ENCODE peak calls at places on chromosomes 12 and 14, in four cellular contexts. A is body of pancreas, F is breast epithelium, U is heart left ventricle. R is an unnamed sample.

GRCh38 chr14:36294543-36294942 is 25.9 kb downstream of the MBIP start:
- DNase-seq in A (no peak), U (no peak), F (no peak), R (no peak)

GRCh38 chr12:65960820-65961691 is 136.8 kb downstream of the HMGA2 start:
- DNase-seq in U (no peak), F (no peak), A (no peak), R (no peak)

GRCh38 chr14:61337893-61338292 is 16.5 kb downstream of the PRKCH start:
- DNase-seq in F (no peak), A (no peak), U (no peak), R (no peak)

GRCh38 chr14:59020382-59020781 is 168.1 kb upstream of the DAAM1 start:
- DNase-seq in A (no peak), F (no peak), U (no peak), R (no peak)

GRCh38 chr14:34465069-34465859 is 3.2 kb upstream of the SPTSSA start:
- DNase-seq in U (no peak), F (peak), A (no peak), R (no peak)

GRCh38 chr14:103861413-103862392 is 14.3 kb upstream of the PPP1R13B start:
- DNase-seq in U (no peak), F (no peak), A (no peak), R (no peak)

GRCh38 chr14:103194256-103195045 is 71.2 kb downstream of the TNFAIP2 start:
- DNase-seq in F (no peak), U (no peak), A (no peak), R (no peak)

GRCh38 chr14:88463318-88463717 is 77.9 kb downstream of the SPATA7 start:
- DNase-seq in A (no peak), F (no peak), U (no peak), R (no peak)

GRCh38 chr14:101737414-101738367 is 23.8 kb upstream of the PPP2R5C start:
- DNase-seq in U (no peak), F (no peak), A (no peak), R (no peak)

GRCh38 chr12:13896063-13896626 is 85.3 kb downstream of the GRIN2B start:
- DNase-seq in U (no peak), F (no peak), A (no peak), R (no peak)

GRCh38 chr12:92028039-92028709 is 117.5 kb downstream of the BTG1 start:
- DNase-seq in A (no peak), U (no peak), F (no peak), R (no peak)

DNA sequence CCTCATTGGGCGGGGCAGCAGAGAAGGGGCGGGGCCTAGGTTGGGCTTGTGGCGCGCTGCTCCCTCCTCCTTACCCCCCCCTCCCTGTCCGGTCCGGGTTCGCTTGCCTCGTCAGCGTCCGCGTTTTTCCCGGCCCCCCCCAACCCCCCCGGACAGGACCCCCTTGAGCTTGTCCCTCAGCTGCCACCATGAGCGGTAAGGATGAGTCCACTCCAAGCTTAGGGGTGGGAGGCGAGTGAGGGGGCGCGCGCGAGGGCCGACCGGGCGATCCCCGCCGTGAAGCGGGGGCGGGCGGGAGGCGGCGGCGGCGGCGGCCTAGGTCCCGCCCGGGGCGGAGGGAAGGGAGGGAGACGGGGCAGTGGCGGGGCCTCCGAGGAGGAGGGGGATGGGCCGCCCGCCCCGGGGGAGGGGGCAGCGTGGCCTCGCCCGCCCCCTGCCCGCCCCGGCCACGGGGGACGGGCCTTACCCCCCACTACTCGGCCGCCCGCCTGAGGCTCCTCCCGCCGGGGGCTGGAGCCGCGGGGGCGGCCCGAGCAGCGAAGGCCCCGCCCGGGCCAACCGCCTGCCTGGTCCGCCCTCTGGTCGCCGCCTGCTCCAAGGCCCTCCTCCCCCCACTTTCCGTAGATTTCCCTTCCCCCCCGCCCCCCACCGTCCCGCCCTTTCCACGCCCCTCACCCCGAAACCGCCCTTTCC is at the start of gene SP1:
- DNase-seq in U (peak), F (peak), A (peak), R (peak)
- TF ChIP-seq POLR2A in U (no peak), F (peak), A (no peak), R (no peak)

DNA sequence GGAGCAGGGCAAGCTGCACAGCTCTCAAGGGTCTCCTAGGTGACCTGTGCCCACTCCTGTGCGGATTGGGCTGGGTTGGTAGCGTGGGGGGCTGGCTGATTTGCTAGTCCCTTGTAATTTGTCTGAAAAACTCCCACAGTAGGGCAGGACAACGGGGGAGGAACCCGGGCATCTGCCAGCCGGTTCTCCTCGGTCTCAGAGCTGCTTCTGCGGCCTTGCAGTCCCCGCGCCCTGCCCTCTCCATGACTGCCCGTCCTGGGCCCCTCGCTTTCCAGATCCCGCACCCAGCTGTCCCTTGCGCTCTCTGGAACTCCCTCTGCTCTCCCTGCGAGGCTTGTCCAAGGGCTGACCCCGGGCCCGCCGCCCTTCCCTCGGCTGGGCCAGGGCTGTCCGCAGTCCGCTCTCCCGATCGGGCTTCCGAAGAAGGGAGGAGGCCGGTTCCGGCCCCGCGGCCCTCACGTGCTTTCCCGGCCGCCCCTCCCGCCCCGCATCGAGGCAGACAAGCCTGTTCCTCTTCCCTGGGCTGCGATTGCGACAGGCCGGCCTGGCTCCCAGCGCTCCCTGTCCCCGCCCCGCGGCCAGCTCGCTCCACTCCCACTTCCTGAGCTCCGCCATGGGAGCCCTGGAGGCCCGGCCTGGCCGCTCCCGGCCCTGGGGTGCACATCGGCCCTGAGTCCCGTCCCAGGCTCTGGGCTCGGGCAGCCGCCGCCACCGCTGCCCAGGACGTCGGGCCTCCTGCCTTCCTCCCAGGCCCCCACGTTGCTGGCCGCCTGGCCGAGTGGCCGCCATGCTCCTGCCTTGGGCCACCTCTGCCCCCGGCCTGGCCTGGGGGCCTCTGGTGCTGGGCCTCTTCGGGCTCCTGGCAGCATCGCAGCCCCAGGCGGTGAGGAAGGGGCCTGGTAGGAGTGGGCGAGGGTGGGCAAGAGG is at the start of gene LTBR:
- DNase-seq in U (peak), A (peak), F (peak), R (peak)
- TF ChIP-seq POLR2A in U (no peak), A (peak), F (peak), R (no peak)

GRCh38 chr12:104306943-104307654 is 3.6 kb downstream of the EID3 start:
- DNase-seq in A (no peak), F (no peak), U (no peak), R (no peak)
- TF ChIP-seq POLR2A in A (no peak), F (no peak), U (no peak), R (no peak)

GRCh38 chr12:96256672-96257361 is 62.6 kb downstream of the ELK3 start:
- DNase-seq in F (no peak), U (no peak), A (no peak), R (no peak)
- TF ChIP-seq POLR2A in F (no peak), U (no peak), A (no peak), R (no peak)

GRCh38 chr12:62934799-62935674 is at the start of gene PPM1H:
- DNase-seq in U (peak), A (peak), F (peak), R (peak)
- TF ChIP-seq POLR2A in U (no peak), A (peak), F (no peak), R (no peak)

DNA sequence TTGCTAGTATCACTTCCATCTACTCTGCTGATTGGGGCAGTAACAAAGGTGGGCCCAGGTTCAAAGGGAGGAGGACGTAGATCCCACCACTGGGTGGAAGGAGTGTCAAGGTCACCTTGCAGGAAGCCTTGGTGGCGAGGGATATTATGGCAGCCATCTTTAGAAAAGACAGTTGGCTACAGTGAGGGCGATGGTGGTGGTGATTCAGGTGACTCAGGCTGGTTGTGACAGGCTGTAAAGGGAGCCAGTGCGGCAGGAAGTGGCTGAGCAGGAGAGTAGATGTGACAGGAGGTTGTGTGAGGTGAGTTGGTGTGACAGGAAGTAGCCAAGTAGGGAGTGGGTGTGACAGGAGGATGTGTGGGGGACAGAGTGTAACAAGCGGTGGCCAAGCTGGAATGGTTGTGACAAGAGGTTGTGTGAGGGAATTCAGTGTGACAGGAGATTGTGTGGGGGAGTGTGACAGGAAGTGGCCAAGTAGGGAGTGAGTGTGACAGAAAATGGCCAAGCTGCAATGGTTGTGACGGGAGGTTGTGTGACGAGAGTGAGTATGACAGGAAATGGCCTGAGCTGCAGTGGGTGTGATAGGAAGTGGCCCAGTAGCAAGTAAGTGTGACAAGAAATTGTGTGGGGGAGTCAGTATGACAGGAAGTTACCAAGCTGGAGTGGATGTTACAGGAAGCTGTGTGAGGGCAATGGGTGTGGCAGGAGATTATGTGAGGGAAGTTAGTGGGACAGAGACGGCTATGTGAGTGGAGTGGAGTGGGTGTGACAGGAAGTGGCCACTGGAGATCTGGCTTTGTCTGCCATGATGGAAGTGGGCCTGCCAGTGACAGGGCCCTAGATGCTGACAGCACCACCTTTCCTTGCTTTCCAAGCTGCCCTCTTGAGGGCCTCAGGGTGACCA is 136.5 kb upstream of the MYL2 start:
- DNase-seq in A (no peak), U (no peak), F (no peak), R (no peak)
- TF ChIP-seq POLR2A in A (no peak), U (no peak), F (no peak), R (no peak)

GRCh38 chr12:56635539-56636117 is 5.5 kb upstream of the BAZ2A start:
- DNase-seq in A (no peak), F (no peak), U (no peak), R (no peak)

GRCh38 chr12:56637621-56638020 is 7.5 kb upstream of the BAZ2A start:
- DNase-seq in U (no peak), A (no peak), F (no peak), R (no peak)

GRCh38 chr12:56634837-56635538 is 4.9 kb upstream of the BAZ2A start:
- DNase-seq in F (peak), U (peak), A (peak), R (peak)

GRCh38 chr12:56636675-56637540 is 6.8 kb upstream of the BAZ2A start:
- DNase-seq in A (peak), F (peak), U (peak), R (peak)

GRCh38 chr12:56636118-56636674 is 6.1 kb upstream of the BAZ2A start:
- DNase-seq in U (peak), F (peak), A (peak), R (peak)
- TF ChIP-seq POLR2A in U (peak), F (peak), A (peak), R (no peak)